ENCODE peak calls at places on chromosome 19, in seven cellular contexts. One of them, this sample, is unnamed.

GRCh38 chr19:15210323-15210774 is 9.6 kb upstream of the NOTCH3 start:
- DNase-seq in transverse colon: no peak
- DNase-seq in body of pancreas: no peak
- DNase-seq in ovary: peak
- DNase-seq in esophagus squamous epithelium: no peak
- DNase-seq in stomach: no peak
- DNase-seq in heart left ventricle: peak
- DNase-seq in this sample: peak

GRCh38 chr19:33152178-33152577 is 20.3 kb downstream of the WDR88 start:
- DNase-seq in body of pancreas: no peak
- DNase-seq in stomach: no peak
- DNase-seq in ovary: no peak
- DNase-seq in transverse colon: no peak
- DNase-seq in esophagus squamous epithelium: no peak
- DNase-seq in heart left ventricle: no peak
- DNase-seq in this sample: no peak

GRCh38 chr19:28239270-28239669 is 973.7 kb downstream of the UQCRFS1 start:
- DNase-seq in body of pancreas: no peak
- DNase-seq in stomach: no peak
- DNase-seq in heart left ventricle: no peak
- DNase-seq in ovary: no peak
- DNase-seq in transverse colon: no peak
- DNase-seq in esophagus squamous epithelium: no peak
- DNase-seq in this sample: no peak

GRCh38 chr19:14113762-14114414 is 3.7 kb downstream of the PRKACA start:
- DNase-seq in body of pancreas: peak
- DNase-seq in heart left ventricle: no peak
- DNase-seq in transverse colon: peak
- DNase-seq in esophagus squamous epithelium: no peak
- DNase-seq in ovary: peak
- DNase-seq in stomach: no peak
- DNase-seq in this sample: peak

GRCh38 chr19:15508035-15508710 is at the start of gene CYP4F22:
- DNase-seq in body of pancreas: no peak
- DNase-seq in transverse colon: no peak
- DNase-seq in esophagus squamous epithelium: no peak
- DNase-seq in stomach: no peak
- DNase-seq in heart left ventricle: no peak
- DNase-seq in ovary: no peak
- DNase-seq in this sample: no peak

GRCh38 chr19:17436094-17436873 is 12.2 kb downstream of the TMEM221 start:
- DNase-seq in esophagus squamous epithelium: no peak
- DNase-seq in ovary: no peak
- DNase-seq in stomach: no peak
- DNase-seq in heart left ventricle: no peak
- DNase-seq in transverse colon: no peak
- DNase-seq in body of pancreas: no peak
- DNase-seq in this sample: no peak

GRCh38 chr19:15427991-15428471 is 9.2 kb upstream of the AKAP8L start:
- DNase-seq in transverse colon: no peak
- DNase-seq in esophagus squamous epithelium: no peak
- DNase-seq in body of pancreas: no peak
- DNase-seq in stomach: no peak
- DNase-seq in heart left ventricle: peak
- DNase-seq in ovary: no peak
- DNase-seq in this sample: no peak

GRCh38 chr19:5961969-5962945 is 15.7 kb downstream of the RANBP3 start:
- DNase-seq in esophagus squamous epithelium: no peak
- DNase-seq in heart left ventricle: no peak
- DNase-seq in stomach: peak
- DNase-seq in transverse colon: peak
- DNase-seq in body of pancreas: peak
- DNase-seq in ovary: no peak
- DNase-seq in this sample: no peak

GRCh38 chr19:1408300-1409203 is 1.2 kb downstream of the DAZAP1 start:
- DNase-seq in heart left ventricle: no peak
- DNase-seq in stomach: peak
- DNase-seq in transverse colon: peak
- DNase-seq in esophagus squamous epithelium: no peak
- DNase-seq in body of pancreas: peak
- DNase-seq in ovary: peak
- DNase-seq in this sample: peak

DNA sequence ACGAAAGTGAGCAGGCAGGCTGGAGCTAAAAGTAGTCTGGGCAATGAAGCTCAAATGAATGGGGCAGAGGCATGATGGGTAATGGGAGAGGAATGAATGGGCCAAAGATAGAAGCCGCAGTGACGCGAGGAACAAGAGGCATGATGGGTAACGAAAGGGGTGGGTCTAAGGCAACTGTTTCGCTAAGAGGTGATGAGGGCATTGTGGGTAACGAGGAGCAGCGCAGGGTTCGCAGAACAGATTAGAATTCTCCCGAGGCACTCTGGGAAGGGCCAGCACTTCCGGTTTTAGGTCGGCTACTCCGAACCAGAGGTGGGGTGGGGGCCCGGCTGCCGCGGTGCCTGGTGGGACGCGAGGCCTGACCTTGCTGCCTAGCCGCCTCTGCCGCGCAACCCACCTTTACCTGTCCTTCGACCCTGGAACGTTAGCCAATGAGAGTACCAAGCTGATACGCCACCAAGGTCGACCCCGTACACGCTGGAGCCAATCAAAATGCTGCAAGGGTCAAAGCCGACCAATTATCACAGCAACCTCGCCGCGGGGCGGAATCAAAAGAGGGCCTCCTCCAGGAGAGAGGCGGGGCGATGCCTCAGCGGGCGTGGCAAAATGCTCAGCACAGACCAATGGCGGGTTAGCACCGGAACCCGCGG is 563 bp upstream of the TOMM40 start:
- DNase-seq in transverse colon: no peak
- DNase-seq in body of pancreas: no peak
- DNase-seq in stomach: no peak
- DNase-seq in heart left ventricle: peak
- DNase-seq in esophagus squamous epithelium: peak
- DNase-seq in ovary: no peak
- DNase-seq in this sample: peak
- TF ChIP-seq POLR2A in transverse colon: peak
- TF ChIP-seq POLR2A in body of pancreas: peak
- TF ChIP-seq POLR2A in stomach: no peak
- TF ChIP-seq POLR2A in heart left ventricle: peak
- TF ChIP-seq POLR2A in esophagus squamous epithelium: peak
- TF ChIP-seq POLR2A in ovary: peak
- TF ChIP-seq POLR2A in this sample: peak

DNA sequence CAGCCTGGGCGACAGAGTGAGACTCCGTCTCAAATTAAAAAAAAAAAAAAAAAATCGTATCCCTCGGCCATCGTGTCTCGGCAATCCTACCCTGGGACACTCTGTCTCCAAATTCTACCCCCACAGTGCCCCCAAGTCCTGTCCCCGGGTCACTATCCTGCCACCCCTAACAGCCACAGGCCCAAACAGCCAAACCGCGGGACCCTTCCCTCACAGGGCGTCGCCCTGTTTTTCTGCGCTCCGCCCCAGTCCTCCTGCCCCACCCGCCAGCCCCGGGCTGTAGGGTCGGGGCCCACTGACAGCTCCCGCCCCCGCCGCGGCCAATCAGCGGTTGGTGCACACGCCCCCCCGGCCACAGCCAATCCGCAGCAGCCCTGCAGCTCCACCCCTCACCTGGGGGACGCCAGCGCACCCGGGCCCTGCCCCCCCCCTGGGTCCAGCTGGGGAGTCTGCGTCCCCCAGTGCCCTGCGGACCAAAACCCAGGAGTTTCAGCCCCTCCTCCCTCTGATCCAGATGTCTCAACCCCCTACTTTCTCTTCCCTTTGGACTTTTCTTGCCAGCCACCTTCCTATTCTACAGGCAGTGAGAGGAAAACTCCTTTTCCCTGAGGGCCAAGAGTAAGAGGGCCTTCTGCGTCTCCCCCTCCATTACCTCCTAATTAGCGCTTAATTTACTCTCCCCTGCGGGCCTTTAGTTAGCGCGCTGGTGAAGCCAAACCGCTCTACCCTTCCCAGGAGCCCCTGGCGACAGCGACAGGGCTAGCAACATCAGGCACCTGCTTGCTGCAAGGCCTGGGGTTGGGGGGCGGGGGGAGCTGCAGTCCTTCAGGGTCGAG is 1.5 kb upstream of the BCAT2 start:
- DNase-seq in body of pancreas: peak
- DNase-seq in heart left ventricle: peak
- DNase-seq in transverse colon: peak
- DNase-seq in esophagus squamous epithelium: peak
- DNase-seq in stomach: peak
- DNase-seq in ovary: peak
- DNase-seq in this sample: peak
- TF ChIP-seq POLR2A in body of pancreas: peak
- TF ChIP-seq POLR2A in heart left ventricle: peak
- TF ChIP-seq POLR2A in transverse colon: peak
- TF ChIP-seq POLR2A in esophagus squamous epithelium: no peak
- TF ChIP-seq POLR2A in stomach: peak
- TF ChIP-seq POLR2A in ovary: peak
- TF ChIP-seq POLR2A in this sample: peak

GRCh38 chr19:43575156-43575950 is at the start of the genes PINLYP and XRCC1:
- DNase-seq in transverse colon: peak
- DNase-seq in stomach: peak
- DNase-seq in heart left ventricle: peak
- DNase-seq in ovary: peak
- DNase-seq in esophagus squamous epithelium: peak
- DNase-seq in body of pancreas: peak
- DNase-seq in this sample: peak
- TF ChIP-seq POLR2A in transverse colon: peak
- TF ChIP-seq POLR2A in stomach: no peak
- TF ChIP-seq POLR2A in heart left ventricle: peak
- TF ChIP-seq POLR2A in ovary: peak
- TF ChIP-seq POLR2A in esophagus squamous epithelium: no peak
- TF ChIP-seq POLR2A in body of pancreas: peak
- TF ChIP-seq POLR2A in this sample: peak

DNA sequence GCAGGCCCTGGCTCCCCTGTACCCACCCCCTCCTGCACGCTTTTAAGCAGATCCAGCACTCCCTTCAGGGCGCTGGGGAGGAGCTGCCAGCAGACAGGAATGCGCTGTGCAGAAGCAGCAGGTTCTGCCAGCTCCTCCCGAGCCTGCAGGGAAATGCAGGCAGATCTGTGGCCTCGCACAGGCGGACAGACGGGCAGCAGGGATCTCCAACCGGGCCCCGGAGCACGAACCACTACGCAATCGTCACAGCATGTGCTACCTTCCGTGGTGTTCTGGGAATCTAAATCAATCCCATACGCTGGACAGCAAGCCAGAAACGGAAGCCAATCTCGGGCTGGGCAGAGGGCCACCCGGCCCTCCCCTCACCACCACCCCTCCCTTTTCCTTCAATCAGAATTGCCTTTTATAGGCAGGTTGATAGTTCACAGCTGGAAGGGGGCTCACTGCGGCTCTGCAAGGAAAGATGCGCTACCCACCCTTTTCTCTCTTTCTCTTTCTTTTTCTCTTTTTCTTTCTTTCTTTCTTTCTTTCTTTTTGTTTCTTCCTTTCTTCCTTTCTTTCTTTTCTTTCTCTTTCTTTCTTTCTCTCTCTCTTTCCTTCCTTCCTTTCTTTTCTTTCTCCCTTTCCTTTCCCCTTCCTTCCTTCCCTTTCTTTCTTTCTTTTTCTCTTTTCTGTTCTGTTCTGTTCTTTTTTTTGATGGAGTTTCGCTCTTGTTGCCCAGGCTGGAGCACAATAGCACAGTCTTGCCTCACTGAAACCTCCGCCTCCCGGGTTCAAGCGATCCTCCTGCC is 99.9 kb downstream of the GNG7 start:
- DNase-seq in heart left ventricle: peak
- DNase-seq in esophagus squamous epithelium: no peak
- DNase-seq in ovary: peak
- DNase-seq in transverse colon: peak
- DNase-seq in body of pancreas: peak
- DNase-seq in stomach: peak
- DNase-seq in this sample: no peak
- TF ChIP-seq POLR2A in heart left ventricle: peak
- TF ChIP-seq POLR2A in esophagus squamous epithelium: no peak
- TF ChIP-seq POLR2A in ovary: peak
- TF ChIP-seq POLR2A in transverse colon: no peak
- TF ChIP-seq POLR2A in body of pancreas: peak
- TF ChIP-seq POLR2A in stomach: no peak
- TF ChIP-seq POLR2A in this sample: no peak

DNA sequence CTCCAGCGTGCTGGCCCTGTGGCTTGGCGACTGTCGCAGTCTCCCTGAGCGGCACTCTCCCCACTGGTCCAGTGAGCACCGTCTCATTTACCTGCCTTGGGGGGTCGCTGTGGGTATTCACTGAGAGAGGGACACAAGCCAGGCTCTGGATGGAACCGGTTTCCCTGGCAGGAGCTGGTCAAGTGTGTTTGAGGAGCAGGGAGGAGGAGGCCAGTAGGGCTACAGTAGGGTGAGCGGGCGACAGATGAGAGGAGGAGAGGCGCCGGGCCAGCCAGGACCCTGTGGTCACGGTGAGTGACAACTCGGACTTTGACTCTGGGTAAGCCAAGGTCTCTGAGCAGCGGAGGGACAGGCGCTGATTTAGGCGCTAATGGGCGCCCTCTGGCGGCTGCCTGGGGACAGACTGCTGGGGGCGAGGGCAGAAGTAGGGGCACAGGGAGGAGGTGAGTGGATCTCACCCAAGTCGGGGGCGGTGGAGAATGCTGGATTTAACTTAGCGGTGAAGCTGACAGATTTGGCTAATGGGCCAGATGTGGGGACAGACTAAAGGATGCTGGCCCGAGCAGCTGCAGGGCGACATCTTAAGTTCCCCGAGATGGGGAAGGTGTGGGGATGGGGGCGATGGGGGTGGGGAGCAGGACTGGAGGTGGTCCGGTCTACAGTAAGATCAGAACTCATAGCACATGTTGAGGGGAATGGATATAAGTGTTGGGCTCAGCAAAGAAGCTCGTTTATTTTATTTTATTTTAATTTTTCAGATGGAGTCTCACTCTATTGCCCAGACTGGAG is 4.7 kb upstream of the PRMT1 start:
- DNase-seq in stomach: peak
- DNase-seq in esophagus squamous epithelium: no peak
- DNase-seq in body of pancreas: peak
- DNase-seq in transverse colon: peak
- DNase-seq in heart left ventricle: peak
- DNase-seq in ovary: peak
- DNase-seq in this sample: peak
- TF ChIP-seq POLR2A in stomach: no peak
- TF ChIP-seq POLR2A in esophagus squamous epithelium: no peak
- TF ChIP-seq POLR2A in body of pancreas: peak
- TF ChIP-seq POLR2A in transverse colon: peak
- TF ChIP-seq POLR2A in heart left ventricle: no peak
- TF ChIP-seq POLR2A in ovary: no peak
- TF ChIP-seq POLR2A in this sample: no peak